ENCODE peak calls at places on chromosomes 16 and 17, in five cellular contexts. One of them, this sample, is unnamed.

GRCh38 chr17:13978478-13978877 is 90.8 kb upstream of the COX10 start:
- DNase-seq in K562: no peak
- DNase-seq in WTC11: no peak
- DNase-seq in GM12878: no peak
- DNase-seq in HepG2: no peak
- DNase-seq in this sample: no peak

GRCh38 chr17:8662076-8662831 is 31.7 kb upstream of the MYH10 start:
- DNase-seq in HepG2: no peak
- DNase-seq in GM12878: no peak
- DNase-seq in K562: no peak
- DNase-seq in WTC11: no peak
- DNase-seq in this sample: no peak

GRCh38 chr16:77579283-77579985 is 142.9 kb upstream of the NUDT7 start:
- DNase-seq in K562: no peak
- DNase-seq in GM12878: no peak
- DNase-seq in HepG2: no peak
- DNase-seq in WTC11: no peak
- DNase-seq in this sample: peak

GRCh38 chr17:81027038-81027437 is 7.9 kb upstream of the BAIAP2 start:
- DNase-seq in WTC11: no peak
- DNase-seq in GM12878: no peak
- DNase-seq in HepG2: no peak
- DNase-seq in K562: no peak
- DNase-seq in this sample: no peak

GRCh38 chr16:24273511-24273910 is 17.4 kb downstream of the CACNG3 start:
- DNase-seq in GM12878: no peak
- DNase-seq in WTC11: no peak
- DNase-seq in K562: no peak
- DNase-seq in HepG2: no peak
- DNase-seq in this sample: peak

GRCh38 chr16:75402174-75402820 is 31.0 kb downstream of the CFDP1 start:
- DNase-seq in K562: no peak
- DNase-seq in GM12878: no peak
- DNase-seq in WTC11: no peak
- DNase-seq in HepG2: no peak
- DNase-seq in this sample: no peak

GRCh38 chr16:84072014-84072413 is 29.4 kb upstream of the SLC38A8 start:
- DNase-seq in WTC11: no peak
- DNase-seq in K562: no peak
- DNase-seq in GM12878: no peak
- DNase-seq in HepG2: no peak
- DNase-seq in this sample: no peak

GRCh38 chr16:20960899-20961298 is 60.3 kb downstream of the LYRM1 start:
- DNase-seq in WTC11: no peak
- DNase-seq in HepG2: no peak
- DNase-seq in GM12878: no peak
- DNase-seq in K562: no peak
- DNase-seq in this sample: no peak

GRCh38 chr17:80998388-80999223 is 7.0 kb downstream of the CHMP6 start:
- DNase-seq in WTC11: no peak
- DNase-seq in K562: peak
- DNase-seq in GM12878: no peak
- DNase-seq in HepG2: no peak
- DNase-seq in this sample: no peak

GRCh38 chr16:2858245-2859025 is 465 bp upstream of the PRSS22 start:
- DNase-seq in HepG2: no peak
- DNase-seq in K562: no peak
- DNase-seq in WTC11: peak
- DNase-seq in GM12878: no peak
- DNase-seq in this sample: no peak

GRCh38 chr17:2796164-2797140 is at the start of gene RAP1GAP2:
- DNase-seq in HepG2: no peak
- DNase-seq in WTC11: no peak
- DNase-seq in K562: peak
- DNase-seq in GM12878: no peak
- DNase-seq in this sample: no peak

GRCh38 chr17:49843774-49844350 is 4.0 kb downstream of the TAC4 start:
- DNase-seq in HepG2: no peak
- DNase-seq in WTC11: peak
- DNase-seq in K562: peak
- DNase-seq in GM12878: no peak
- DNase-seq in this sample: peak

GRCh38 chr17:56833023-56833811 is 503 bp downstream of the C17orf67 start:
- DNase-seq in K562: peak
- DNase-seq in GM12878: peak
- DNase-seq in WTC11: peak
- DNase-seq in HepG2: no peak
- DNase-seq in this sample: peak

GRCh38 chr16:89827383-89828198 is 684 bp upstream of the SPIRE2 start:
- DNase-seq in WTC11: peak
- DNase-seq in GM12878: no peak
- DNase-seq in K562: no peak
- DNase-seq in HepG2: peak
- DNase-seq in this sample: peak

GRCh38 chr17:58504826-58505351 is 9.5 kb downstream of the MTMR4 start:
- DNase-seq in HepG2: no peak
- DNase-seq in K562: no peak
- DNase-seq in GM12878: peak
- DNase-seq in WTC11: no peak
- DNase-seq in this sample: no peak

GRCh38 chr17:58507123-58507634 is 7.3 kb downstream of the MTMR4 start:
- DNase-seq in GM12878: no peak
- DNase-seq in HepG2: peak
- DNase-seq in WTC11: no peak
- DNase-seq in K562: no peak
- DNase-seq in this sample: no peak

GRCh38 chr17:58503876-58504275 is 10.6 kb downstream of the MTMR4 start:
- DNase-seq in HepG2: no peak
- DNase-seq in GM12878: no peak
- DNase-seq in K562: no peak
- DNase-seq in WTC11: no peak
- DNase-seq in this sample: no peak

GRCh38 chr17:58508341-58509067 is 5.9 kb downstream of the MTMR4 start:
- DNase-seq in GM12878: no peak
- DNase-seq in HepG2: no peak
- DNase-seq in WTC11: no peak
- DNase-seq in K562: no peak
- DNase-seq in this sample: no peak

DNA sequence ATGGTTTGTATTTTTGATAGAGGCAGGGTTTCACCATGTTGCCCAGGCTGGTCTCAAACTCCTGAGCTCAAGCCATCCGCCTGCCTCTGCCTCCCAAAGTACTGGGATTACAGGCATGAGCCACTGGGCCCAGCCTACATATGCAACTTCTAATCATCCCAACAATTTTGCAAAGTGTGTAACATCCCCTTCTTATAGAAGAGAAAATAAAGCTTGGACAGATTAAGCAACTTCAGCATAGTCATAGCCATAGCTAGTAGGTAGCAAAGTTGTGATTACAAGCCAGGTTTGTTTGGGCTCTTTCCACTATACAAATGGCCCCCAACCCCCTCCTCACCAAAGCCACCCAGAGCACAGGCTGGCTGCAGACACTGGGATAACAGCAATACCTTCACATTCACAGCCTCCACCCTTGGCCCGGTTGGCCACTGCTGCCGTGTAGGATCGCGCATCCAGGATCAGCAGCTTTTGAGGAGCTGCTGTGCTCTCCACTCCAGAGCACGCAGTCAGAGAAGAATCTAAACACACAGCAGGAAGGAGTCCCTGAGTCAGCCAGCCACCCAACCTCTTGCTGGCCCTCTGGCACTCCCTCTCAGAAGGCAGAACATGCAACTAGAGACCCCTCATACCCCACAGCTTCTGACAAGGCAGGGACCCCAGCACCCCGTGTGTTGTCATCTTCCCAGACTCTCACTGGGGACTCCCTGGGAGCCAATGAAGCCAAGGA is 7.9 kb downstream of the MTMR4 start:
- DNase-seq in GM12878: no peak
- DNase-seq in WTC11: no peak
- DNase-seq in HepG2: no peak
- DNase-seq in K562: no peak
- DNase-seq in this sample: no peak
- TF ChIP-seq ESRRA in GM12878: no peak
- TF ChIP-seq ESRRA in WTC11: no peak
- TF ChIP-seq ESRRA in HepG2: no peak
- TF ChIP-seq ESRRA in K562: no peak
- TF ChIP-seq ESRRA in this sample: no peak

GRCh38 chr17:83053021-83053778 is 26.2 kb upstream of the METRNL start:
- DNase-seq in GM12878: no peak
- DNase-seq in HepG2: no peak
- DNase-seq in K562: no peak
- DNase-seq in WTC11: no peak
- DNase-seq in this sample: no peak

GRCh38 chr17:83052241-83052564 is 27.2 kb upstream of the METRNL start:
- DNase-seq in WTC11: no peak
- DNase-seq in HepG2: no peak
- DNase-seq in K562: no peak
- DNase-seq in GM12878: no peak
- DNase-seq in this sample: no peak

GRCh38 chr17:83051423-83052240 is 27.8 kb upstream of the METRNL start:
- DNase-seq in K562: peak
- DNase-seq in GM12878: peak
- DNase-seq in HepG2: peak
- DNase-seq in WTC11: peak
- DNase-seq in this sample: peak

GRCh38 chr17:83053779-83054451 is 25.5 kb upstream of the METRNL start:
- DNase-seq in WTC11: no peak
- DNase-seq in K562: no peak
- DNase-seq in GM12878: no peak
- DNase-seq in HepG2: no peak
- DNase-seq in this sample: no peak

GRCh38 chr17:83050651-83051422 is 28.6 kb upstream of the METRNL start:
- DNase-seq in GM12878: no peak
- DNase-seq in WTC11: peak
- DNase-seq in K562: no peak
- DNase-seq in HepG2: no peak
- DNase-seq in this sample: no peak
- TF ChIP-seq ESRRA in GM12878: no peak
- TF ChIP-seq ESRRA in WTC11: no peak
- TF ChIP-seq ESRRA in K562: no peak
- TF ChIP-seq ESRRA in HepG2: no peak
- TF ChIP-seq ESRRA in this sample: no peak

DNA sequence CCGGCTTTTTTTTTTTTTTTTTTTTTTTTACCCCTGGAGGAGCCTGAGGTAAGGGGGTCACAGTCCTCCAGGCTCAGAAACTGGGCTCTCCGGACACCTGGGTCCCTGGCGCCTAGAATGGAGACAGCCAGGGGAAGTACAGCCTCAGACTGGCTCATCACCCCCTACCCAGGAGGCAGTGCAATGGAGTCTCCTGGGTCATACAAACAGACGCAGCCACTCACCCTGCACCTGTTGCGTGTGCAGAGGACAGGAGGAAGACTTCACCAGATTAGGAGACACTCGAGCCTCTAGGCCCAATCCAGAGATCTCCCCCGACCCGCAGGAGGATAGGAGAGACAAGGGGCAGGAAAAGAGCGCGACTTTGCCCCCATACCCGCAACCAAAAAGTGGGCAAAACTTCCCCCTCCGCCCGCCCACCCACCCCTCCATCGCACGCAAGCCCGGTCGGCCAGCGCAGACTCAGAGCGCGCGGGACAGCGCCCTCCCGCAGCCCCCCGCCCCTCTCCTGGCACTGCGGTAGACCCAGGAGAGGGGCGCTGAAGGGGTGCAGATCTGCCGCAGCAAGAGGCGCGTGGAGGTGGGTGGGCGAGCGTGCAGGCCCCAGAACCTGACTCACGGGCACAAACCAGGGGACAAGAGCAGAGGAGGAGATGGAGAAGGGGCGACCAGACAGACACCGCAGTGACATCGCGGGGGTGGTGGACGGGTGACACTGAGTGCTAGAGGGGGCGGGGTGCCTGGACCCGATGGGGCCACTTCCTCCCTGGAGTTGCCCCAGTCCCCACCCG is 900 bp downstream of the HAP1 start:
- DNase-seq in HepG2: no peak
- DNase-seq in K562: no peak
- DNase-seq in GM12878: no peak
- DNase-seq in WTC11: no peak
- DNase-seq in this sample: no peak
- TF ChIP-seq ESRRA in HepG2: no peak
- TF ChIP-seq ESRRA in K562: no peak
- TF ChIP-seq ESRRA in GM12878: no peak
- TF ChIP-seq ESRRA in WTC11: no peak
- TF ChIP-seq ESRRA in this sample: no peak

GRCh38 chr17:17542906-17543635 is 46.9 kb upstream of the RASD1 start:
- DNase-seq in K562: no peak
- DNase-seq in WTC11: no peak
- DNase-seq in GM12878: no peak
- DNase-seq in HepG2: no peak
- DNase-seq in this sample: no peak
- TF ChIP-seq ESRRA in K562: no peak
- TF ChIP-seq ESRRA in WTC11: no peak
- TF ChIP-seq ESRRA in GM12878: no peak
- TF ChIP-seq ESRRA in HepG2: no peak
- TF ChIP-seq ESRRA in this sample: no peak

This sample was measured in A549.